ENCODE peak calls at places on chromosome 9, in ten cellular contexts. One of them, this sample, is unnamed.
A peak's percentile ranks its signal among the peaks of the same experiment; 100 is the strongest.

GRCh38 chr9:78278177-78278777 is 18.6 kb upstream of the PSAT1 start:
- DNase-seq in heart right ventricle: no peak
- DNase-seq in CD8-positive, alpha-beta T cell: no peak
- DNase-seq in hepatocyte: peak; percentile 20
- DNase-seq in progenitor cell of endocrine pancreas: no peak
- DNase-seq in psoas muscle: no peak
- DNase-seq in GM06990: no peak
- DNase-seq in GM13976: no peak
- DNase-seq in ovary: no peak
- DNase-seq in choroid plexus epithelial cell: peak; percentile 75
- DNase-seq in this sample: no peak

GRCh38 chr9:95857122-95857521 is 18.4 kb upstream of the ERCC6L2 start:
- DNase-seq in heart right ventricle: no peak
- DNase-seq in CD8-positive, alpha-beta T cell: no peak
- DNase-seq in hepatocyte: peak; percentile 86
- DNase-seq in progenitor cell of endocrine pancreas: no peak
- DNase-seq in psoas muscle: no peak
- DNase-seq in GM06990: no peak
- DNase-seq in GM13976: no peak
- DNase-seq in ovary: no peak
- DNase-seq in choroid plexus epithelial cell: peak; percentile 96
- DNase-seq in this sample: no peak

GRCh38 chr9:94084314-94084713 is at the start of gene PTPDC1:
- DNase-seq in heart right ventricle: peak; percentile 54
- DNase-seq in CD8-positive, alpha-beta T cell: no peak
- DNase-seq in hepatocyte: peak; percentile 40
- DNase-seq in progenitor cell of endocrine pancreas: no peak
- DNase-seq in psoas muscle: no peak
- DNase-seq in GM06990: no peak
- DNase-seq in GM13976: peak; percentile 18
- DNase-seq in ovary: no peak
- DNase-seq in choroid plexus epithelial cell: peak; percentile 92
- DNase-seq in this sample: no peak

GRCh38 chr9:114789006-114789405 is 16.8 kb downstream of the TNFSF15 start:
- DNase-seq in heart right ventricle: no peak
- DNase-seq in CD8-positive, alpha-beta T cell: no peak
- DNase-seq in hepatocyte: no peak
- DNase-seq in progenitor cell of endocrine pancreas: no peak
- DNase-seq in psoas muscle: no peak
- DNase-seq in GM06990: no peak
- DNase-seq in GM13976: no peak
- DNase-seq in ovary: no peak
- DNase-seq in choroid plexus epithelial cell: no peak
- DNase-seq in this sample: no peak

GRCh38 chr9:33143241-33143642 is 23.9 kb downstream of the B4GALT1 start:
- DNase-seq in heart right ventricle: no peak
- DNase-seq in CD8-positive, alpha-beta T cell: no peak
- DNase-seq in hepatocyte: peak; percentile 50
- DNase-seq in progenitor cell of endocrine pancreas: no peak
- DNase-seq in psoas muscle: no peak
- DNase-seq in GM06990: no peak
- DNase-seq in GM13976: peak; percentile 10
- DNase-seq in ovary: no peak
- DNase-seq in choroid plexus epithelial cell: peak; percentile 89
- DNase-seq in this sample: no peak

GRCh38 chr9:127205952-127206351 is 58.6 kb upstream of the GARNL3 start:
- DNase-seq in heart right ventricle: no peak
- DNase-seq in CD8-positive, alpha-beta T cell: no peak
- DNase-seq in hepatocyte: no peak
- DNase-seq in progenitor cell of endocrine pancreas: no peak
- DNase-seq in psoas muscle: no peak
- DNase-seq in GM06990: no peak
- DNase-seq in GM13976: no peak
- DNase-seq in ovary: no peak
- DNase-seq in choroid plexus epithelial cell: no peak
- DNase-seq in this sample: no peak

GRCh38 chr9:130426467-130426773 is 18.3 kb upstream of the ASS1 start:
- DNase-seq in heart right ventricle: no peak
- DNase-seq in CD8-positive, alpha-beta T cell: no peak
- DNase-seq in hepatocyte: no peak
- DNase-seq in progenitor cell of endocrine pancreas: no peak
- DNase-seq in psoas muscle: no peak
- DNase-seq in GM06990: no peak
- DNase-seq in GM13976: no peak
- DNase-seq in ovary: no peak
- DNase-seq in choroid plexus epithelial cell: no peak
- DNase-seq in this sample: no peak

GRCh38 chr9:110170728-110171257 is 37.2 kb downstream of the C9orf152 start:
- DNase-seq in heart right ventricle: no peak
- DNase-seq in CD8-positive, alpha-beta T cell: no peak
- DNase-seq in hepatocyte: no peak
- DNase-seq in progenitor cell of endocrine pancreas: no peak
- DNase-seq in psoas muscle: no peak
- DNase-seq in GM06990: peak; percentile 13
- DNase-seq in GM13976: no peak
- DNase-seq in ovary: no peak
- DNase-seq in choroid plexus epithelial cell: no peak
- DNase-seq in this sample: no peak

GRCh38 chr9:27851858-27852257 is 278.6 kb upstream of the C9orf72 start:
- DNase-seq in heart right ventricle: no peak
- DNase-seq in CD8-positive, alpha-beta T cell: no peak
- DNase-seq in hepatocyte: no peak
- DNase-seq in progenitor cell of endocrine pancreas: no peak
- DNase-seq in psoas muscle: no peak
- DNase-seq in GM06990: no peak
- DNase-seq in GM13976: no peak
- DNase-seq in ovary: no peak
- DNase-seq in choroid plexus epithelial cell: no peak
- DNase-seq in this sample: no peak

GRCh38 chr9:112493738-112494137 is 7.1 kb downstream of the KIAA1958 start:
- DNase-seq in heart right ventricle: no peak
- DNase-seq in CD8-positive, alpha-beta T cell: no peak
- DNase-seq in hepatocyte: no peak
- DNase-seq in progenitor cell of endocrine pancreas: no peak
- DNase-seq in psoas muscle: no peak
- DNase-seq in GM06990: no peak
- DNase-seq in GM13976: no peak
- DNase-seq in ovary: peak; percentile 30
- DNase-seq in choroid plexus epithelial cell: no peak
- DNase-seq in this sample: no peak

GRCh38 chr9:101268426-101268825 is 116.4 kb downstream of the BAAT start:
- DNase-seq in heart right ventricle: no peak
- DNase-seq in CD8-positive, alpha-beta T cell: no peak
- DNase-seq in hepatocyte: no peak
- DNase-seq in progenitor cell of endocrine pancreas: no peak
- DNase-seq in psoas muscle: no peak
- DNase-seq in GM06990: no peak
- DNase-seq in GM13976: no peak
- DNase-seq in ovary: no peak
- DNase-seq in choroid plexus epithelial cell: no peak
- DNase-seq in this sample: no peak

GRCh38 chr9:36314740-36315139 is 56.5 kb upstream of the GNE start:
- DNase-seq in heart right ventricle: no peak
- DNase-seq in CD8-positive, alpha-beta T cell: no peak
- DNase-seq in hepatocyte: no peak
- DNase-seq in progenitor cell of endocrine pancreas: no peak
- DNase-seq in psoas muscle: no peak
- DNase-seq in GM06990: no peak
- DNase-seq in GM13976: no peak
- DNase-seq in ovary: no peak
- DNase-seq in choroid plexus epithelial cell: no peak
- DNase-seq in this sample: no peak

GRCh38 chr9:16868706-16869105 is 1.8 kb downstream of the BNC2 start:
- DNase-seq in heart right ventricle: no peak
- DNase-seq in CD8-positive, alpha-beta T cell: no peak
- DNase-seq in hepatocyte: no peak
- DNase-seq in progenitor cell of endocrine pancreas: no peak
- DNase-seq in psoas muscle: no peak
- DNase-seq in GM06990: no peak
- DNase-seq in GM13976: no peak
- DNase-seq in ovary: no peak
- DNase-seq in choroid plexus epithelial cell: peak; percentile 56
- DNase-seq in this sample: no peak

GRCh38 chr9:15231788-15232635 is 75.0 kb downstream of the TTC39B start:
- DNase-seq in heart right ventricle: no peak
- DNase-seq in CD8-positive, alpha-beta T cell: no peak
- DNase-seq in hepatocyte: peak; percentile 17
- DNase-seq in progenitor cell of endocrine pancreas: no peak
- DNase-seq in psoas muscle: no peak
- DNase-seq in GM06990: peak; percentile 3
- DNase-seq in GM13976: peak; percentile 47
- DNase-seq in ovary: no peak
- DNase-seq in choroid plexus epithelial cell: peak; percentile 57
- DNase-seq in this sample: peak; percentile 12

DNA sequence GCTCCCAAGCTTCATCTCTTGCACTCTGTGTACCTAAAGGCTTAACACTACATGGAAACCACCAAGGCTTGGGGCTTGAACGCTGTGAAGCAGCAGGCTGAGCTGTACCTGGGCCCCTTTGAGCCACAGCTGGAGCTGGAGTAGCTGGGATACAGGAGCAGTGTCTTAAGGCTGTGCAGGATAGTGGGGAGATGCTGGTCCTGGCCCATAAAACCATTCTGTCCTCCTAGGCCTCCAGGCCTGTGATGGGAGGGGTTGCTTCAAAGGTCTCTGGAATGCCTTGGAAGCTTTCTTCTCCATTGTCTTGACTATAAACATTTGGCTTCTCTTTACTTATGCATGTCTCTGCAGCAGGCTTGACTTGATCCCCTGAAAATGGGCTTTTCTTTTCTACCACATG is 42.3 kb upstream of the DAPK1 start:
- DNase-seq in heart right ventricle: no peak
- DNase-seq in CD8-positive, alpha-beta T cell: no peak
- DNase-seq in hepatocyte: no peak
- DNase-seq in progenitor cell of endocrine pancreas: no peak
- DNase-seq in psoas muscle: no peak
- DNase-seq in GM06990: no peak
- DNase-seq in GM13976: no peak
- DNase-seq in ovary: no peak
- DNase-seq in choroid plexus epithelial cell: no peak
- DNase-seq in this sample: no peak
- TF ChIP-seq CTCF in heart right ventricle: no peak
- TF ChIP-seq CTCF in CD8-positive, alpha-beta T cell: no peak
- TF ChIP-seq CTCF in hepatocyte: no peak
- TF ChIP-seq CTCF in progenitor cell of endocrine pancreas: no peak
- TF ChIP-seq CTCF in psoas muscle: no peak
- TF ChIP-seq CTCF in GM06990: no peak
- TF ChIP-seq CTCF in GM13976: no peak
- TF ChIP-seq CTCF in ovary: no peak
- TF ChIP-seq CTCF in choroid plexus epithelial cell: no peak
- TF ChIP-seq CTCF in this sample: no peak

GRCh38 chr9:25003686-25004085 is 458.0 kb upstream of the IZUMO3 start:
- DNase-seq in heart right ventricle: no peak
- DNase-seq in CD8-positive, alpha-beta T cell: no peak
- DNase-seq in hepatocyte: peak; percentile 8
- DNase-seq in progenitor cell of endocrine pancreas: peak; percentile 25
- DNase-seq in psoas muscle: no peak
- DNase-seq in GM06990: no peak
- DNase-seq in GM13976: no peak
- DNase-seq in ovary: no peak
- DNase-seq in choroid plexus epithelial cell: no peak
- DNase-seq in this sample: no peak
- TF ChIP-seq CTCF in heart right ventricle: no peak
- TF ChIP-seq CTCF in CD8-positive, alpha-beta T cell: no peak
- TF ChIP-seq CTCF in hepatocyte: no peak
- TF ChIP-seq CTCF in progenitor cell of endocrine pancreas: peak; percentile 64
- TF ChIP-seq CTCF in psoas muscle: no peak
- TF ChIP-seq CTCF in GM06990: peak; percentile 6
- TF ChIP-seq CTCF in GM13976: no peak
- TF ChIP-seq CTCF in ovary: no peak
- TF ChIP-seq CTCF in choroid plexus epithelial cell: no peak
- TF ChIP-seq CTCF in this sample: no peak

GRCh38 chr9:134360180-134360759 is 34.0 kb downstream of the RXRA start:
- DNase-seq in heart right ventricle: no peak
- DNase-seq in CD8-positive, alpha-beta T cell: no peak
- DNase-seq in hepatocyte: no peak
- DNase-seq in progenitor cell of endocrine pancreas: no peak
- DNase-seq in psoas muscle: no peak
- DNase-seq in GM06990: no peak
- DNase-seq in GM13976: no peak
- DNase-seq in ovary: no peak
- DNase-seq in choroid plexus epithelial cell: no peak
- DNase-seq in this sample: no peak
- TF ChIP-seq CTCF in heart right ventricle: no peak
- TF ChIP-seq CTCF in CD8-positive, alpha-beta T cell: no peak
- TF ChIP-seq CTCF in hepatocyte: no peak
- TF ChIP-seq CTCF in progenitor cell of endocrine pancreas: no peak
- TF ChIP-seq CTCF in psoas muscle: no peak
- TF ChIP-seq CTCF in GM06990: no peak
- TF ChIP-seq CTCF in GM13976: no peak
- TF ChIP-seq CTCF in ovary: no peak
- TF ChIP-seq CTCF in choroid plexus epithelial cell: no peak
- TF ChIP-seq CTCF in this sample: no peak

GRCh38 chr9:125551781-125552180 is 155.2 kb downstream of the MAPKAP1 start:
- DNase-seq in heart right ventricle: no peak
- DNase-seq in CD8-positive, alpha-beta T cell: no peak
- DNase-seq in hepatocyte: no peak
- DNase-seq in progenitor cell of endocrine pancreas: no peak
- DNase-seq in psoas muscle: no peak
- DNase-seq in GM06990: no peak
- DNase-seq in GM13976: no peak
- DNase-seq in ovary: no peak
- DNase-seq in choroid plexus epithelial cell: no peak
- DNase-seq in this sample: no peak

GRCh38 chr9:125548141-125548540 is 158.9 kb downstream of the MAPKAP1 start:
- DNase-seq in heart right ventricle: no peak
- DNase-seq in CD8-positive, alpha-beta T cell: no peak
- DNase-seq in hepatocyte: no peak
- DNase-seq in progenitor cell of endocrine pancreas: no peak
- DNase-seq in psoas muscle: no peak
- DNase-seq in GM06990: no peak
- DNase-seq in GM13976: no peak
- DNase-seq in ovary: no peak
- DNase-seq in choroid plexus epithelial cell: no peak
- DNase-seq in this sample: no peak

GRCh38 chr9:125549465-125550215 is 157.4 kb downstream of the MAPKAP1 start:
- DNase-seq in heart right ventricle: peak; percentile 35
- DNase-seq in CD8-positive, alpha-beta T cell: no peak
- DNase-seq in hepatocyte: peak; percentile 41
- DNase-seq in progenitor cell of endocrine pancreas: no peak
- DNase-seq in psoas muscle: peak; percentile 60
- DNase-seq in GM06990: no peak
- DNase-seq in GM13976: no peak
- DNase-seq in ovary: peak; percentile 77
- DNase-seq in choroid plexus epithelial cell: no peak
- DNase-seq in this sample: no peak

GRCh38 chr9:125550633-125551032 is 156.4 kb downstream of the MAPKAP1 start:
- DNase-seq in heart right ventricle: no peak
- DNase-seq in CD8-positive, alpha-beta T cell: no peak
- DNase-seq in hepatocyte: no peak
- DNase-seq in progenitor cell of endocrine pancreas: no peak
- DNase-seq in psoas muscle: no peak
- DNase-seq in GM06990: no peak
- DNase-seq in GM13976: no peak
- DNase-seq in ovary: no peak
- DNase-seq in choroid plexus epithelial cell: no peak
- DNase-seq in this sample: no peak

DNA sequence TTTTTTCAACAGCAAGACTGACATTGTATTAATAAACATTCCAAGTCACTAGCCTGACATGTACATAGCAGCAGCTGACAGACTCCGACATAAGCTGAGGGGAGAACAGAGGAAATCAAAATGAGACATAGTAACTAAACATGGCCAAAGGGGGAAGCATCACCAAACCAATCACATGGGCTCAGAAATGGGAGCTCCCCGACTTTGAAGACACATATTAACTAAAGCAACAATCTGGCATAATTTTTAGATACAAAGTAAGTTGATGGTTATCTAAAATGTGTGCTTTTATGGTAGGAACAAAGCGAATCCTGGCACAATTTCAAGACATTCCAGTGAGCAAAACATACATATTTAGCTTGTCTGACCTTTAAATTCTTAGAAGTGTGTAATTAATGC is 156.8 kb downstream of the MAPKAP1 start:
- DNase-seq in heart right ventricle: no peak
- DNase-seq in CD8-positive, alpha-beta T cell: no peak
- DNase-seq in hepatocyte: no peak
- DNase-seq in progenitor cell of endocrine pancreas: no peak
- DNase-seq in psoas muscle: no peak
- DNase-seq in GM06990: no peak
- DNase-seq in GM13976: no peak
- DNase-seq in ovary: no peak
- DNase-seq in choroid plexus epithelial cell: peak; percentile 78
- DNase-seq in this sample: no peak
- TF ChIP-seq CTCF in heart right ventricle: no peak
- TF ChIP-seq CTCF in CD8-positive, alpha-beta T cell: no peak
- TF ChIP-seq CTCF in hepatocyte: no peak
- TF ChIP-seq CTCF in progenitor cell of endocrine pancreas: no peak
- TF ChIP-seq CTCF in psoas muscle: no peak
- TF ChIP-seq CTCF in GM06990: no peak
- TF ChIP-seq CTCF in GM13976: no peak
- TF ChIP-seq CTCF in ovary: no peak
- TF ChIP-seq CTCF in choroid plexus epithelial cell: no peak
- TF ChIP-seq CTCF in this sample: no peak

This sample was measured in GM12864.